ENCODE peak calls at places on chromosomes 5 and 9, in eight cellular contexts. X is naive thymus-derived CD4-positive, alpha-beta T cell; E is effector memory CD4-positive, alpha-beta T cell; Q is A673; P is IMR-90; K is mesendoderm; V is mesenchymal stem cell; M is HCT116. R is an unnamed sample. For H3K36me3, the result is how much of the 10 kb centered on the place peaks cover.

GRCh38 chr5:138503487-138504270 is 38.4 kb downstream of the EGR1 start:
- DNase-seq in X (peak), V (peak), E (no peak), K (peak), P (peak), Q (peak), M (peak), R (no peak)

GRCh38 chr9:98575379-98576346 is 133.1 kb downstream of the GABBR2 start:
- DNase-seq in E (no peak), P (peak), Q (no peak), X (no peak), M (no peak), K (peak), V (peak), R (peak)

GRCh38 chr9:111483862-111484563 is at the start of gene ECPAS:
- DNase-seq in E (peak), X (peak), Q (peak), P (peak), M (peak), V (peak), K (peak), R (peak)

GRCh38 chr9:98379572-98379971 is 124.1 kb upstream of the TBC1D2 start:
- DNase-seq in Q (no peak), X (no peak), E (no peak), P (no peak), K (no peak), V (no peak), M (no peak), R (no peak)

GRCh38 chr9:94825620-94825958 is 99.1 kb downstream of the AOPEP start:
- DNase-seq in E (no peak), Q (no peak), K (no peak), V (no peak), P (no peak), X (no peak), M (no peak), R (no peak)

GRCh38 chr9:121765021-121765950 is 113.9 kb downstream of the DAB2IP start:
- DNase-seq in Q (no peak), V (peak), K (no peak), X (no peak), P (peak), E (no peak), M (no peak), R (no peak)

GRCh38 chr5:139273572-139274264 is 19.8 kb upstream of the MATR3 start:
- DNase-seq in X (peak), V (peak), K (peak), Q (peak), P (peak), E (peak), M (peak), R (peak)

GRCh38 chr5:106964102-106964501 is 706.6 kb downstream of the EFNA5 start:
- DNase-seq in Q (no peak), X (no peak), M (no peak), P (no peak), K (no peak), V (peak), E (no peak), R (no peak)

GRCh38 chr9:115456515-115456914 is 338.6 kb upstream of the TNC start:
- DNase-seq in M (no peak), V (no peak), K (no peak), E (no peak), P (peak), Q (no peak), X (no peak), R (no peak)

GRCh38 chr5:79512692-79513518 is 1.0 kb downstream of the HOMER1 start:
- DNase-seq in Q (no peak), M (no peak), V (peak), K (peak), X (no peak), P (peak), E (no peak), R (no peak)

GRCh38 chr5:142070000-142070399 is 38.6 kb upstream of the NDFIP1 start:
- DNase-seq in K (no peak), E (no peak), V (no peak), Q (no peak), P (no peak), M (no peak), X (no peak), R (no peak)

GRCh38 chr9:100739666-100740065 is 161.8 kb downstream of the CAVIN4 start:
- DNase-seq in K (peak), V (no peak), X (no peak), M (no peak), Q (no peak), E (no peak), P (no peak), R (no peak)

GRCh38 chr5:179732918-179733763 is 519 bp downstream of the MAML1 start:
- DNase-seq in X (peak), K (peak), V (peak), M (no peak), P (peak), Q (peak), E (peak), R (peak)

GRCh38 chr5:15933481-15934207 is 245.9 kb downstream of the MARCHF11 start:
- DNase-seq in P (no peak), E (no peak), M (no peak), V (no peak), Q (no peak), K (peak), X (no peak), R (peak)

GRCh38 chr5:159850192-159850573 is 66.1 kb upstream of the ADRA1B start:
- DNase-seq in M (no peak), X (no peak), K (no peak), V (no peak), E (no peak), Q (no peak), P (peak), R (no peak)

GRCh38 chr5:63070001-63070400 is 491.4 kb downstream of the LRRC70 start:
- DNase-seq in P (no peak), E (no peak), K (no peak), V (no peak), M (no peak), Q (no peak), X (no peak), R (no peak)

GRCh38 chr5:177491429-177491945 is 5.9 kb downstream of the PDLIM7 start:
- DNase-seq in Q (peak), P (no peak), M (no peak), X (no peak), E (no peak), V (peak), K (peak), R (no peak)

GRCh38 chr5:125093776-125094175 is 347.3 kb upstream of the ZNF608 start:
- DNase-seq in K (peak), P (peak), E (no peak), V (peak), Q (peak), M (peak), X (no peak), R (no peak)

GRCh38 chr5:143106175-143106574 is 297.3 kb downstream of the NR3C1 start:
- DNase-seq in M (no peak), P (peak), X (no peak), V (peak), E (no peak), K (peak), Q (peak), R (no peak)

GRCh38 chr5:134115806-134116175 is 1.3 kb downstream of the TCF7 start:
- DNase-seq in Q (no peak), V (no peak), X (no peak), P (no peak), K (no peak), M (no peak), E (no peak), R (no peak)

GRCh38 chr5:73417307-73418035 is 31.1 kb downstream of the FOXD1 start:
- DNase-seq in K (no peak), X (no peak), E (no peak), P (peak), Q (no peak), V (peak), M (no peak), R (no peak)

GRCh38 chr5:90095292-90096060 is 314.1 kb downstream of the CETN3 start:
- DNase-seq in M (no peak), X (no peak), V (no peak), K (no peak), P (no peak), E (no peak), Q (no peak), R (no peak)

GRCh38 chr9:35508069-35508468 is 18.2 kb downstream of the RUSC2 start:
- DNase-seq in K (no peak), E (no peak), M (no peak), X (no peak), P (peak), Q (no peak), V (no peak), R (no peak)

GRCh38 chr5:115831163-115831768 is 10.1 kb downstream of the ATG12 start:
- DNase-seq in P (peak), E (no peak), X (no peak), K (peak), M (no peak), V (peak), Q (peak), R (no peak)

GRCh38 chr9:124420991-124421543 is 5.8 kb upstream of the PSMB7 start:
- DNase-seq in V (peak), E (no peak), M (no peak), K (peak), X (no peak), Q (no peak), P (peak), R (no peak)

GRCh38 chr5:75435101-75435500 is 76.3 kb downstream of the CERT1 start:
- DNase-seq in V (no peak), K (no peak), E (no peak), M (no peak), X (no peak), P (peak), Q (no peak), R (no peak)

GRCh38 chr9:4964540-4964939 is 20.5 kb upstream of the JAK2 start:
- DNase-seq in X (no peak), Q (no peak), M (no peak), K (no peak), P (no peak), V (no peak), E (no peak), R (no peak)

GRCh38 chr9:35070823-35071813 is 1.3 kb downstream of the VCP start:
- DNase-seq in Q (no peak), V (no peak), X (no peak), P (peak), E (peak), K (peak), M (no peak), R (peak)

GRCh38 chr5:155008669-155009068 is 4.9 kb upstream of the KIF4B start:
- DNase-seq in V (no peak), P (no peak), K (no peak), E (no peak), X (no peak), Q (no peak), M (peak), R (no peak)

GRCh38 chr9:85377751-85378289 is 363.9 kb downstream of the AGTPBP1 start:
- DNase-seq in E (no peak), Q (peak), K (peak), P (no peak), V (peak), M (no peak), X (no peak), R (no peak)

GRCh38 chr9:14838701-14839100 is 71.5 kb downstream of the FREM1 start:
- DNase-seq in K (no peak), M (no peak), P (no peak), X (no peak), E (no peak), Q (no peak), V (no peak), R (no peak)
- H3K36me3 ChIP-seq in K (under half), M (under half), P (under half), X (under half), E (under half), Q (under half), V (under half), R (under half)

GRCh38 chr9:92719028-92719647 is 45.5 kb downstream of the BICD2 start:
- DNase-seq in P (no peak), V (no peak), K (no peak), E (no peak), M (no peak), X (no peak), Q (no peak), R (no peak)
- H3K36me3 ChIP-seq in P (half or more), V (half or more), K (under half), E (half or more), M (under half), X (under half), Q (half or more), R (half or more)

GRCh38 chr9:134422301-134422700 is 96.0 kb downstream of the RXRA start:
- DNase-seq in P (no peak), V (no peak), K (peak), Q (no peak), E (no peak), M (no peak), X (no peak), R (peak)
- H3K36me3 ChIP-seq in P (half or more), V (under half), K (under half), Q (under half), E (under half), M (under half), X (under half), R (half or more)

GRCh38 chr5:173602423-173602822 is 14.0 kb downstream of the BOD1 start:
- DNase-seq in P (peak), M (no peak), K (peak), Q (no peak), E (no peak), X (no peak), V (peak), R (peak)
- H3K36me3 ChIP-seq in P (under half), M (under half), K (under half), Q (under half), E (under half), X (under half), V (under half), R (under half)

DNA sequence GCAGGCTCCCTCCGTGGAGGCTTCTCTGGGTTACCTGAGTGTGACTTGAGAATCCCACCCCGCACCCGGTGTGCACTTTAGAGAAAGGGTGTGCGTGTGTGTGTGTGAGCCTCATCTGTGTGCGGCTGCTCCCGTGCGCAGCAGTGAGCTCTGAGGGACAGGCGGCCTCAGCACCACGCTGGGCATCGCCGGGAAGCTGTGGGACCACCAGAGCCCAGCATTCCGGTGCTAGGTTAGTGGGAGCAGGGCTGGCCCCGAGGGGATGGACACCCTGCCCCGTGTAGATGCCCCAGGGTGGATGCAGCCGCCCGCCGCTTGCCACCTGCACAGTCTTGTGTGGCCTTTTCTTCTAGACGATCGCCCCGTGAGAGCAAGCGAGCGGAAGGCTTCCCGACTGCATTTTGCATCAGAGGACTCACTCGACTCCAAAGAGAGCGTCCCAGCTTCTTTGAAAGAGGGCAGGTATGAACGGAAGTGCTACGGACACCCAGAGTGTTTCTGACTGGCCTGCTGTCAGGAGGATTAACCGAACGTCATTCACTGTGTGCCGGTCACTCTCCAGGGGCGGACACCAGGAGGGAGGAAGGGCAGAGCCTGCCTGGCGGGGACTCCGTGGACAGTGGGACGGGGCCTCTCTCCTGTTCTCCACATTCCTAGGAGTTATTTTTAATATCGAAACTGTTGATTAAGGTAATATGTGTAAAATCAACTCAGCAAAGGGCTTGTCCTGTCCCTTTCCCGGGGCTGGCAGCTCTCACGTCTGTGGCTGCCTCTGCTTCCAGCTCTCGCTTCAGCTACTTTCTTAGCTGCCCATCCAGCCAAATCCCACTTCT is 12.2 kb downstream of the CEP72 start:
- DNase-seq in Q (no peak), V (no peak), P (no peak), E (no peak), K (no peak), M (no peak), X (no peak), R (peak)
- H3K36me3 ChIP-seq in Q (under half), V (under half), P (under half), E (under half), K (under half), M (half or more), X (under half), R (under half)

DNA sequence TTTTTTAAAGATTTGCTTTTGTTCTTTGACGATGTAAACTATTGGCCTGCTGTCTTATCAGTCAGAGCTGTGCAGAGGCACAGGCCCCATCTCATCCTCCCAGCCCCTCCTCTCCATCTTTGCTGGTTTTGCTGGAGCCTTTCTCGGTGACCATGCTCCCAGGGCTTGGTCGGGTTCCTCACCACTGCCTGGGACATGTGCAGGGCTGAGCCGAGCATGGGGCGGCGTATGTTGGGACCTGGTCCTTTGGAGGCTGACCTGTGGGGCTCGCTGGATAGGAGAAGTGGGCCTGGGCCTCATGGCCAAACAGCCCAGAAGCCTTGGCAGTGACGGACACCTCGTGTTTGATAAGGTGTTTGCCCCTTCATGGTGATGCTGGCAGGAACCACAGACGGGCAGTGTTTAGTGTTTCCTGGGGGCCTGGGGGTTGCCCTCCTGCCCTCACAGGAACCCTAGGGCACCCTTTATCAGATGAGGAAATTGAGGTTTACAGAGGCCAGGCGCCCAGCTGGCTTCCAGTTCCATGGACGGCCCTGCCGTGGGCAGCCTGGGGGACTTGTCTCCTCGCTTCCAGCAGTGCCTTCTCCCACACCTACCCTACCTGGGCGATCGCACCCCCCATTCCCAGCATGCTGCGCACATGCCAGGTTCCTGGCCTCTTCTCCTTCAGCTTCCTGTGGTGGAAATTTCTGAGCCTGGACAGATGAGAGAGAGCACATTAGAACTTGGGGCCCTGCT is 27.6 kb downstream of the TRAF2 start:
- DNase-seq in M (no peak), E (no peak), X (no peak), K (no peak), V (no peak), P (no peak), Q (no peak), R (no peak)
- H3K36me3 ChIP-seq in M (under half), E (half or more), X (under half), K (under half), V (under half), P (under half), Q (under half), R (under half)